ENCODE peak calls at places on chromosomes 1 and 21, in four cellular contexts. One of them, this sample, is unnamed.

GRCh38 chr1:22975694-22976093 is 3.0 kb upstream of the LACTBL1 start:
- DNase-seq in CD8-positive, alpha-beta T cell: no peak
- DNase-seq in left ventricle myocardium inferior: no peak
- DNase-seq in cardiac muscle cell: no peak
- DNase-seq in this sample: no peak

GRCh38 chr1:225603538-225604354 is 49.2 kb downstream of the ENAH start:
- DNase-seq in CD8-positive, alpha-beta T cell: no peak
- DNase-seq in left ventricle myocardium inferior: no peak
- DNase-seq in cardiac muscle cell: no peak
- DNase-seq in this sample: no peak

GRCh38 chr1:239367417-239367816 is 19.0 kb upstream of the CHRM3 start:
- DNase-seq in CD8-positive, alpha-beta T cell: no peak
- DNase-seq in left ventricle myocardium inferior: no peak
- DNase-seq in cardiac muscle cell: no peak
- DNase-seq in this sample: no peak

GRCh38 chr1:173152585-173152984 is 54.5 kb downstream of the TNFSF4 start:
- DNase-seq in CD8-positive, alpha-beta T cell: no peak
- DNase-seq in left ventricle myocardium inferior: no peak
- DNase-seq in cardiac muscle cell: no peak
- DNase-seq in this sample: no peak

GRCh38 chr1:229114315-229114714 is 156.6 kb upstream of the RAB4A start:
- DNase-seq in CD8-positive, alpha-beta T cell: no peak
- DNase-seq in left ventricle myocardium inferior: no peak
- DNase-seq in cardiac muscle cell: no peak
- DNase-seq in this sample: no peak

GRCh38 chr1:92329356-92330129 is 30.7 kb downstream of the RPAP2 start:
- DNase-seq in CD8-positive, alpha-beta T cell: no peak
- DNase-seq in left ventricle myocardium inferior: no peak
- DNase-seq in cardiac muscle cell: no peak
- DNase-seq in this sample: no peak

GRCh38 chr1:45205000-45205909 is 1.1 kb downstream of the ZSWIM5 start:
- DNase-seq in CD8-positive, alpha-beta T cell: no peak
- DNase-seq in left ventricle myocardium inferior: peak
- DNase-seq in cardiac muscle cell: peak
- DNase-seq in this sample: peak

GRCh38 chr21:26948194-26948593 is 18.7 kb downstream of the ADAMTS5 start:
- DNase-seq in CD8-positive, alpha-beta T cell: no peak
- DNase-seq in left ventricle myocardium inferior: no peak
- DNase-seq in cardiac muscle cell: no peak
- DNase-seq in this sample: no peak

GRCh38 chr1:220682901-220683576 is 7.1 kb upstream of the C1orf115 start:
- DNase-seq in CD8-positive, alpha-beta T cell: no peak
- DNase-seq in left ventricle myocardium inferior: no peak
- DNase-seq in cardiac muscle cell: no peak
- DNase-seq in this sample: no peak

GRCh38 chr1:116733466-116734108 is 20.6 kb upstream of the CD2 start:
- DNase-seq in CD8-positive, alpha-beta T cell: no peak
- DNase-seq in left ventricle myocardium inferior: no peak
- DNase-seq in cardiac muscle cell: no peak
- DNase-seq in this sample: no peak

GRCh38 chr1:53328490-53329182 is 766 bp upstream of the LRP8 start:
- DNase-seq in CD8-positive, alpha-beta T cell: no peak
- DNase-seq in left ventricle myocardium inferior: no peak
- DNase-seq in cardiac muscle cell: no peak
- DNase-seq in this sample: peak

GRCh38 chr1:61931587-61932279 is 189.5 kb downstream of the PATJ start:
- DNase-seq in CD8-positive, alpha-beta T cell: no peak
- DNase-seq in left ventricle myocardium inferior: no peak
- DNase-seq in cardiac muscle cell: no peak
- DNase-seq in this sample: no peak

GRCh38 chr1:197320991-197321531 is 53.0 kb downstream of the CRB1 start:
- DNase-seq in CD8-positive, alpha-beta T cell: no peak
- DNase-seq in left ventricle myocardium inferior: no peak
- DNase-seq in cardiac muscle cell: no peak
- DNase-seq in this sample: no peak

GRCh38 chr1:197042676-197043341 is 24.3 kb downstream of the F13B start:
- DNase-seq in CD8-positive, alpha-beta T cell: no peak
- DNase-seq in left ventricle myocardium inferior: no peak
- DNase-seq in cardiac muscle cell: no peak
- DNase-seq in this sample: no peak

GRCh38 chr1:1600861-1601563 is 1.1 kb upstream of the FNDC10 start:
- DNase-seq in CD8-positive, alpha-beta T cell: no peak
- DNase-seq in left ventricle myocardium inferior: no peak
- DNase-seq in cardiac muscle cell: no peak
- DNase-seq in this sample: no peak

GRCh38 chr1:110857964-110858948 is 14.7 kb upstream of the CD53 start:
- DNase-seq in CD8-positive, alpha-beta T cell: no peak
- DNase-seq in left ventricle myocardium inferior: no peak
- DNase-seq in cardiac muscle cell: no peak
- DNase-seq in this sample: no peak

GRCh38 chr21:44065428-44065827 is 41.8 kb upstream of the PWP2 start:
- DNase-seq in CD8-positive, alpha-beta T cell: peak
- DNase-seq in left ventricle myocardium inferior: no peak
- DNase-seq in cardiac muscle cell: no peak
- DNase-seq in this sample: peak

GRCh38 chr1:231493421-231494185 is 34.9 kb upstream of the TSNAX start:
- DNase-seq in CD8-positive, alpha-beta T cell: no peak
- DNase-seq in left ventricle myocardium inferior: no peak
- DNase-seq in cardiac muscle cell: peak
- DNase-seq in this sample: no peak

GRCh38 chr1:246214708-246215504 is 292.2 kb downstream of the SMYD3 start:
- DNase-seq in CD8-positive, alpha-beta T cell: no peak
- DNase-seq in left ventricle myocardium inferior: no peak
- DNase-seq in cardiac muscle cell: no peak
- DNase-seq in this sample: no peak

GRCh38 chr1:174433451-174433850 is 14.3 kb upstream of the GPR52 start:
- DNase-seq in CD8-positive, alpha-beta T cell: no peak
- DNase-seq in left ventricle myocardium inferior: no peak
- DNase-seq in cardiac muscle cell: no peak
- DNase-seq in this sample: no peak

GRCh38 chr1:6414443-6414844 is 5.3 kb downstream of the HES2 start:
- DNase-seq in CD8-positive, alpha-beta T cell: no peak
- DNase-seq in left ventricle myocardium inferior: no peak
- DNase-seq in cardiac muscle cell: peak
- DNase-seq in this sample: no peak

GRCh38 chr1:155472491-155472890 is 90.1 kb downstream of the ASH1L start:
- DNase-seq in CD8-positive, alpha-beta T cell: no peak
- DNase-seq in left ventricle myocardium inferior: no peak
- DNase-seq in cardiac muscle cell: no peak
- DNase-seq in this sample: no peak

GRCh38 chr1:164786980-164787833 is 228.2 kb downstream of the PBX1 start:
- DNase-seq in CD8-positive, alpha-beta T cell: peak
- DNase-seq in left ventricle myocardium inferior: peak
- DNase-seq in cardiac muscle cell: peak
- DNase-seq in this sample: peak

GRCh38 chr1:84089470-84090261 is 54.4 kb upstream of the PRKACB start:
- DNase-seq in CD8-positive, alpha-beta T cell: no peak
- DNase-seq in left ventricle myocardium inferior: no peak
- DNase-seq in cardiac muscle cell: no peak
- DNase-seq in this sample: no peak

GRCh38 chr1:226685196-226685820 is 53.8 kb downstream of the ITPKB start:
- DNase-seq in CD8-positive, alpha-beta T cell: no peak
- DNase-seq in left ventricle myocardium inferior: no peak
- DNase-seq in cardiac muscle cell: no peak
- DNase-seq in this sample: no peak

GRCh38 chr1:228048659-228049333 is 33.7 kb upstream of the ARF1 start:
- DNase-seq in CD8-positive, alpha-beta T cell: no peak
- DNase-seq in left ventricle myocardium inferior: no peak
- DNase-seq in cardiac muscle cell: no peak
- DNase-seq in this sample: no peak

GRCh38 chr1:206608108-206608698 is 4.1 kb downstream of the EIF2D start:
- DNase-seq in CD8-positive, alpha-beta T cell: peak
- DNase-seq in left ventricle myocardium inferior: no peak
- DNase-seq in cardiac muscle cell: peak
- DNase-seq in this sample: peak

GRCh38 chr1:87647436-87648177 is 318.9 kb downstream of the LMO4 start:
- DNase-seq in CD8-positive, alpha-beta T cell: no peak
- DNase-seq in left ventricle myocardium inferior: no peak
- DNase-seq in cardiac muscle cell: no peak
- DNase-seq in this sample: no peak

GRCh38 chr1:53155534-53155933 is 13.1 kb upstream of the SLC1A7 start:
- DNase-seq in CD8-positive, alpha-beta T cell: no peak
- DNase-seq in left ventricle myocardium inferior: no peak
- DNase-seq in cardiac muscle cell: no peak
- DNase-seq in this sample: no peak

GRCh38 chr1:86687595-86687994 is 16.8 kb upstream of the SH3GLB1 start:
- DNase-seq in CD8-positive, alpha-beta T cell: no peak
- DNase-seq in left ventricle myocardium inferior: no peak
- DNase-seq in cardiac muscle cell: no peak
- DNase-seq in this sample: no peak

GRCh38 chr1:100360790-100361232 is 8.5 kb downstream of the CDC14A start:
- DNase-seq in CD8-positive, alpha-beta T cell: no peak
- DNase-seq in left ventricle myocardium inferior: peak
- DNase-seq in cardiac muscle cell: peak
- DNase-seq in this sample: no peak

GRCh38 chr21:28705616-28706015 is 287.1 kb downstream of the LTN1 start:
- DNase-seq in CD8-positive, alpha-beta T cell: no peak
- DNase-seq in left ventricle myocardium inferior: no peak
- DNase-seq in cardiac muscle cell: no peak
- DNase-seq in this sample: no peak

GRCh38 chr1:209755926-209756607 is at the start of gene TRAF3IP3:
- DNase-seq in CD8-positive, alpha-beta T cell: peak
- DNase-seq in left ventricle myocardium inferior: no peak
- DNase-seq in cardiac muscle cell: no peak
- DNase-seq in this sample: peak

GRCh38 chr21:28336299-28336698 is 656.4 kb downstream of the LTN1 start:
- DNase-seq in CD8-positive, alpha-beta T cell: no peak
- DNase-seq in left ventricle myocardium inferior: no peak
- DNase-seq in cardiac muscle cell: peak
- DNase-seq in this sample: no peak

GRCh38 chr1:80929868-80930508 is 870.7 kb upstream of the ADGRL2 start:
- DNase-seq in CD8-positive, alpha-beta T cell: no peak
- DNase-seq in left ventricle myocardium inferior: no peak
- DNase-seq in cardiac muscle cell: no peak
- DNase-seq in this sample: no peak

DNA sequence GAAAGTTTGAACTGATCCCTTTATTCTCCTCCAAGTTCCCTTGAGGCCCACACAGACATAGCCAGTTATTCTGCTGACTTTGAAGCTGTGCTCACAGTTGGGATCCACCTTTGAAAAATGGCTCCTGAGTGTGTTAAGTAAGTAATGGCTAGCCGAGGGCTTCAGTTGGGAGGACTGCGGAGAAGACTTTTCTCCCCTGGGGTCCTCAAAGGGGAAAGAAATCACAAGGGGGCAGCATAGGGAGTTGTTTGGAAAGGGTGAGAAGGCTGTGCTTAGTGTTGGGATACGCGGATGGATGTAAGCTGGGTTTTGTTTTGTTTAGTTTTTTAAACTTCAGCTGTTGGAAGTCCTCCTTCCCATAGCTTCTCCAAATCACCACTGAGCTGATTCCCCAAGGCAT is 8.3 kb downstream of the PGM1 start:
- DNase-seq in CD8-positive, alpha-beta T cell: no peak
- DNase-seq in left ventricle myocardium inferior: no peak
- DNase-seq in cardiac muscle cell: no peak
- DNase-seq in this sample: no peak
- H3K4me3 ChIP-seq in CD8-positive, alpha-beta T cell: no peak
- H3K4me3 ChIP-seq in left ventricle myocardium inferior: no peak
- H3K4me3 ChIP-seq in cardiac muscle cell: no peak
- H3K4me3 ChIP-seq in this sample: no peak

GRCh38 chr1:169327875-169328274 is 39.7 kb downstream of the NME7 start:
- DNase-seq in CD8-positive, alpha-beta T cell: no peak
- DNase-seq in left ventricle myocardium inferior: no peak
- DNase-seq in cardiac muscle cell: no peak
- DNase-seq in this sample: no peak

GRCh38 chr1:169321539-169321938 is 46.1 kb downstream of the NME7 start:
- DNase-seq in CD8-positive, alpha-beta T cell: no peak
- DNase-seq in left ventricle myocardium inferior: no peak
- DNase-seq in cardiac muscle cell: no peak
- DNase-seq in this sample: no peak

GRCh38 chr1:169326644-169327316 is 40.8 kb downstream of the NME7 start:
- DNase-seq in CD8-positive, alpha-beta T cell: no peak
- DNase-seq in left ventricle myocardium inferior: no peak
- DNase-seq in cardiac muscle cell: no peak
- DNase-seq in this sample: no peak

GRCh38 chr1:169322138-169322537 is 45.5 kb downstream of the NME7 start:
- DNase-seq in CD8-positive, alpha-beta T cell: no peak
- DNase-seq in left ventricle myocardium inferior: no peak
- DNase-seq in cardiac muscle cell: no peak
- DNase-seq in this sample: no peak

GRCh38 chr1:169325117-169325516 is 42.5 kb downstream of the NME7 start:
- DNase-seq in CD8-positive, alpha-beta T cell: no peak
- DNase-seq in left ventricle myocardium inferior: no peak
- DNase-seq in cardiac muscle cell: peak
- DNase-seq in this sample: no peak
- H3K4me3 ChIP-seq in CD8-positive, alpha-beta T cell: no peak
- H3K4me3 ChIP-seq in left ventricle myocardium inferior: no peak
- H3K4me3 ChIP-seq in cardiac muscle cell: no peak
- H3K4me3 ChIP-seq in this sample: no peak

DNA sequence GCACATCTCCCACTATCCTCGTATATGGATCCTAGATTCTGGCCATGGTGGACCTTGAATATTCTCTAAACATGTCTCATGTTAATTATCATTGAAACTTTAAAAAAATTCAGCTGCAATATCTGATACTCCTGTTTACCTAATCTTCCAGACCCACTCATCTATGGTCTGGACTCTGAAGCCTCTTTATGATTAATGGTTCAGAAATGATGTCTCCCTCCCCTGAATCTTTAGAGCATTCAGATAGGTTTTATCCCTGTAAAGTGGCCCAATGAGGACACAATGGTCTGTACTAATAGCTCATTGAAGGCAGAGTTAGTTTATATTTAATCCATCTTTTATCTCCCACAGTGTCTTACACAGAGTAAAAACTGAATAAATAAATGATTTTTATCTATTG is 53.0 kb upstream of the DUSP10 start:
- DNase-seq in CD8-positive, alpha-beta T cell: no peak
- DNase-seq in left ventricle myocardium inferior: no peak
- DNase-seq in cardiac muscle cell: no peak
- DNase-seq in this sample: no peak
- H3K4me3 ChIP-seq in CD8-positive, alpha-beta T cell: no peak
- H3K4me3 ChIP-seq in left ventricle myocardium inferior: no peak
- H3K4me3 ChIP-seq in cardiac muscle cell: no peak
- H3K4me3 ChIP-seq in this sample: no peak

DNA sequence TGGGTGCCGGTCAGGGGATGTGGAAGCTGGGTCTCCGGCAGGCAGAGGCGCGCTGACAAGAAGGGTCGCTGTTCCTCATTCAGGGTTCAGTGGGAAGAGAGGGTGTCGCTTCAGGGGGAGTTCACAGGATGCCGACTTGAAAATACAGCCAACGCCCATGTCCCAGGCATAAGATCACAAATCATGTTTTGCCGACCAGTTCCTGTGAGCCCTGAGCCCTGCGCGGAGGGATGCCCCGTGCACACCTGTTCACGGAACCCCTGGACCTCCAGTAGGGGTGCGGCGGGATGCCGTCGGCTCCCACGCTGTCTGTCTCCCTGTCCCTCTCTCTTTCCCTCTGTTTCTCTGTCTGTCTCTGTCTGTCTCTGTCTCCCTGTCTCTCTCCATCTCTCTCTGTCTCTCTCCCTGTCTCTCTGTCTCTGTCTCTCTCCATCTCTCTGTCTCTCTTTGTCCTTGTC is 26.8 kb downstream of the TP73 start:
- DNase-seq in CD8-positive, alpha-beta T cell: no peak
- DNase-seq in left ventricle myocardium inferior: no peak
- DNase-seq in cardiac muscle cell: no peak
- DNase-seq in this sample: no peak
- H3K4me3 ChIP-seq in CD8-positive, alpha-beta T cell: no peak
- H3K4me3 ChIP-seq in left ventricle myocardium inferior: no peak
- H3K4me3 ChIP-seq in cardiac muscle cell: no peak
- H3K4me3 ChIP-seq in this sample: no peak